ENCODE peak calls at places on chromosome 16, in seven cellular contexts. Y is HT-29; M is NCI-H2107; O is WTC11; E is omental fat pad; C is activated T-cell treated with anti-CD3 and anti-CD28 coated beads, Interleukin-2, amount 50 U/mL, for 24 hours; R is GM04504. X is an unnamed sample.

GRCh38 chr16:77499373-77500285 is 64.8 kb upstream of the ADAMTS18 start:
- DNase-seq in R (peak; percentile 17), E (no peak), Y (no peak), O (peak; percentile 8), C (no peak), M (no peak), X (peak; percentile 61)

GRCh38 chr16:29811170-29811895 is 660 bp upstream of the PRRT2 start:
- DNase-seq in O (peak; percentile 98), R (peak; percentile 97), M (peak; percentile 63), C (peak; percentile 84), Y (peak; percentile 93), E (peak; percentile 81), X (peak; percentile 95)

GRCh38 chr16:567362-568256 is 804 bp downstream of the NHLRC4 start:
- DNase-seq in R (no peak), C (no peak), O (no peak), M (no peak), E (no peak), Y (no peak), X (no peak)

GRCh38 chr16:57899771-57900661 is 70.9 kb downstream of the CNGB1 start:
- DNase-seq in C (peak; percentile 82), M (peak; percentile 68), O (peak; percentile 84), R (peak; percentile 31), Y (peak; percentile 81), E (peak; percentile 81), X (peak; percentile 37)

GRCh38 chr16:58026139-58026704 is 668 bp downstream of the MMP15 start:
- DNase-seq in C (peak; percentile 58), E (no peak), O (peak; percentile 46), M (no peak), R (peak; percentile 15), Y (peak; percentile 45), X (peak; percentile 28)

GRCh38 chr16:31043352-31043751 is 10.0 kb downstream of the STX4 start:
- DNase-seq in E (no peak), Y (no peak), R (no peak), M (no peak), O (no peak), C (no peak), X (no peak)

GRCh38 chr16:28990375-28991040 is 5.7 kb downstream of the LAT start:
- DNase-seq in E (no peak), Y (no peak), O (no peak), C (peak; percentile 77), R (no peak), M (no peak), X (no peak)

GRCh38 chr16:42069-42457 is 11.3 kb downstream of the POLR3K start:
- DNase-seq in C (no peak), O (no peak), R (no peak), Y (no peak), E (no peak), M (no peak), X (no peak)

GRCh38 chr16:68751160-68751559 is 14.1 kb downstream of the CDH1 start:
- DNase-seq in R (no peak), E (no peak), O (no peak), M (no peak), Y (no peak), C (no peak), X (no peak)

GRCh38 chr16:48101069-48101674 is 54.6 kb downstream of the ABCC12 start:
- DNase-seq in E (no peak), M (no peak), R (no peak), Y (no peak), O (no peak), C (peak; percentile 42), X (peak; percentile 21)

GRCh38 chr16:3938843-3939624 is 58.5 kb upstream of the CREBBP start:
- DNase-seq in M (no peak), R (no peak), E (no peak), Y (peak; percentile 30), O (peak; percentile 88), C (peak; percentile 82), X (peak; percentile 85)

GRCh38 chr16:15644306-15644961 is 1.5 kb upstream of the MARF1 start:
- DNase-seq in C (no peak), M (no peak), Y (no peak), O (no peak), R (no peak), E (no peak), X (no peak)

GRCh38 chr16:67663877-67664222 is 2.7 kb downstream of the ENKD1 start:
- DNase-seq in M (no peak), E (no peak), Y (no peak), O (no peak), R (no peak), C (no peak), X (no peak)

GRCh38 chr16:56401482-56401881 is 23.9 kb downstream of the AMFR start:
- DNase-seq in O (peak; percentile 32), E (no peak), Y (peak; percentile 26), C (no peak), R (no peak), M (peak; percentile 68), X (no peak)

GRCh38 chr16:30185141-30185682 is 1.8 kb downstream of the CORO1A start:
- DNase-seq in Y (no peak), R (no peak), C (no peak), E (no peak), O (no peak), M (no peak), X (no peak)

GRCh38 chr16:15925631-15926030 is 23.8 kb upstream of the ABCC1 start:
- DNase-seq in O (no peak), C (no peak), Y (no peak), M (no peak), R (no peak), E (no peak), X (no peak)

GRCh38 chr16:46753015-46753414 is 4.9 kb upstream of the MYLK3 start:
- DNase-seq in E (no peak), R (no peak), M (no peak), Y (no peak), C (no peak), O (no peak), X (no peak)

GRCh38 chr16:63735456-63735855 is 1386.4 kb downstream of the CDH11 start:
- DNase-seq in M (no peak), C (no peak), Y (no peak), O (no peak), E (no peak), R (no peak), X (no peak)

GRCh38 chr16:75007443-75007842 is 8.6 kb downstream of the ZNRF1 start:
- DNase-seq in Y (no peak), C (no peak), E (no peak), M (no peak), R (no peak), O (no peak), X (no peak)

GRCh38 chr16:4376126-4376819 is 4.6 kb downstream of the VASN start:
- DNase-seq in O (peak; percentile 13), R (peak; percentile 82), Y (no peak), E (peak; percentile 77), C (no peak), M (no peak), X (peak; percentile 78)

GRCh38 chr16:74261068-74261467 is 35.5 kb upstream of the PSMD7 start:
- DNase-seq in Y (no peak), C (no peak), R (no peak), M (no peak), O (no peak), E (no peak), X (no peak)

GRCh38 chr16:72182976-72183375 is 11.0 kb upstream of the PMFBP1 start:
- DNase-seq in C (no peak), M (no peak), E (no peak), Y (no peak), O (no peak), R (no peak), X (no peak)

X was measured in astrocyte.